ENCODE peak calls at places on chromosome 2, in four cellular contexts. V is GF-D8, S is cardiac fibroblast, Z is kidney tubule cell. O is an unnamed sample.
A peak's percentile ranks its signal among the peaks of the same experiment; 100 is the strongest.

GRCh38 chr2:9212661-9213411 is 6.2 kb downstream of the ASAP2 start:
- DNase-seq in V (no peak), S (peak; percentile 65), Z (peak; percentile 57), O (no peak)

GRCh38 chr2:127084611-127085031 is 22.3 kb downstream of the BIN1 start:
- DNase-seq in V (no peak), S (no peak), Z (peak; percentile 52), O (peak; percentile 24)

GRCh38 chr2:30590407-30590806 is 143.4 kb downstream of the LCLAT1 start:
- DNase-seq in V (no peak), S (no peak), Z (no peak), O (no peak)

GRCh38 chr2:9950521-9951271 is 797 bp upstream of the GRHL1 start:
- DNase-seq in V (no peak), S (no peak), Z (peak; percentile 49), O (peak; percentile 67)

GRCh38 chr2:25310965-25311865 is 30.5 kb downstream of the DNMT3A start:
- DNase-seq in V (no peak), S (no peak), Z (peak; percentile 37), O (no peak)

GRCh38 chr2:46481541-46482193 is 2.3 kb downstream of the TMEM247 start:
- DNase-seq in V (no peak), S (peak; percentile 85), Z (peak; percentile 79), O (peak; percentile 52)

GRCh38 chr2:159054032-159054334 is 85.5 kb downstream of the TANC1 start:
- DNase-seq in V (no peak), S (no peak), Z (no peak), O (no peak)

GRCh38 chr2:214960677-214961076 is 151.2 kb upstream of the BARD1 start:
- DNase-seq in V (no peak), S (peak; percentile 2), Z (no peak), O (no peak)

GRCh38 chr2:210224660-210225460 is at the start of gene ACADL:
- DNase-seq in V (no peak), S (peak; percentile 4), Z (peak; percentile 69), O (peak; percentile 78)

GRCh38 chr2:47276061-47276460 is 121.0 kb upstream of the STPG4 start:
- DNase-seq in V (no peak), S (no peak), Z (no peak), O (no peak)

GRCh38 chr2:157820202-157820601 is 55.9 kb downstream of the ACVR1 start:
- DNase-seq in V (no peak), S (peak; percentile 56), Z (no peak), O (peak; percentile 46)

GRCh38 chr2:198880986-198881385 is 576.8 kb downstream of the SATB2 start:
- DNase-seq in V (no peak), S (no peak), Z (no peak), O (no peak)

GRCh38 chr2:226524381-226524843 is 275.2 kb downstream of the IRS1 start:
- DNase-seq in V (no peak), S (peak; percentile 84), Z (peak; percentile 23), O (peak; percentile 41)

GRCh38 chr2:1739961-1740713 is 4.2 kb downstream of the PXDN start:
- DNase-seq in V (no peak), S (peak; percentile 38), Z (peak; percentile 59), O (no peak)